ENCODE peak calls at places on chromosomes 13 and 19, in nine cellular contexts. R is thyroid gland, G is breast epithelium, L is heart left ventricle, A is fibroblast of lung, N is kidney, C is gastrocnemius medialis, O is right cardiac atrium, V is ascending aorta. U is an unnamed sample.

GRCh38 chr19:1469936-1470863 is 8.8 kb downstream of the C19orf25 start:
- DNase-seq in R (peak), G (peak), L (no peak), A (no peak), N (peak), C (no peak), O (peak), V (no peak), U (peak)

GRCh38 chr13:98749501-98749900 is 3.0 kb downstream of the SLC15A1 start:
- DNase-seq in R (no peak), G (no peak), L (no peak), A (peak), N (no peak), C (no peak), O (no peak), V (no peak), U (no peak)

GRCh38 chr19:42052241-42052863 is 17.7 kb downstream of the GRIK5 start:
- DNase-seq in R (no peak), G (no peak), L (no peak), A (no peak), N (no peak), C (no peak), O (no peak), V (no peak), U (no peak)

GRCh38 chr13:91133941-91134772 is 213.3 kb upstream of the MIR17HG start:
- DNase-seq in R (peak), G (peak), L (no peak), A (peak), N (no peak), C (no peak), O (no peak), V (no peak), U (no peak)

GRCh38 chr13:19759669-19760068 is 23.1 kb downstream of the PSPC1 start:
- DNase-seq in R (no peak), G (no peak), L (no peak), A (no peak), N (no peak), C (no peak), O (no peak), V (no peak), U (no peak)

GRCh38 chr13:67137044-67137735 is 92.9 kb downstream of the PCDH9 start:
- DNase-seq in R (no peak), G (no peak), L (no peak), A (peak), N (no peak), C (no peak), O (no peak), V (no peak), U (no peak)

GRCh38 chr19:4191044-4191443 is 8.6 kb downstream of the ANKRD24 start:
- DNase-seq in R (no peak), G (no peak), L (no peak), A (no peak), N (no peak), C (no peak), O (peak), V (no peak), U (no peak)

GRCh38 chr13:103157434-103158145 is 91.4 kb upstream of the SLC10A2 start:
- DNase-seq in R (no peak), G (no peak), L (no peak), A (no peak), N (no peak), C (no peak), O (no peak), V (no peak), U (no peak)

GRCh38 chr13:94435604-94436226 is 43.8 kb downstream of the DCT start:
- DNase-seq in R (no peak), G (no peak), L (no peak), A (peak), N (no peak), C (no peak), O (no peak), V (no peak), U (no peak)

GRCh38 chr13:43861863-43862262 is 17.7 kb downstream of the CCDC122 start:
- DNase-seq in R (no peak), G (no peak), L (no peak), A (no peak), N (no peak), C (no peak), O (no peak), V (no peak), U (no peak)

GRCh38 chr13:109000207-109000606 is 370.8 kb downstream of the MYO16 start:
- DNase-seq in R (no peak), G (no peak), L (no peak), A (no peak), N (no peak), C (no peak), O (no peak), V (no peak), U (no peak)

GRCh38 chr13:25733061-25733491 is 318.7 kb downstream of the SHISA2 start:
- DNase-seq in R (no peak), G (no peak), L (no peak), A (peak), N (no peak), C (no peak), O (no peak), V (no peak), U (no peak)

GRCh38 chr19:14718522-14719113 is 28.8 kb downstream of the ZNF333 start:
- DNase-seq in R (no peak), G (no peak), L (no peak), A (peak), N (no peak), C (no peak), O (no peak), V (no peak), U (no peak)

GRCh38 chr13:113110048-113110851 is 4.7 kb downstream of the F7 start:
- DNase-seq in R (no peak), G (no peak), L (peak), A (peak), N (peak), C (no peak), O (peak), V (peak), U (no peak)

GRCh38 chr13:45705936-45706335 is 3.8 kb downstream of the CBY2 start:
- DNase-seq in R (no peak), G (no peak), L (no peak), A (no peak), N (no peak), C (no peak), O (no peak), V (no peak), U (no peak)

GRCh38 chr19:7550987-7551761 is 15.7 kb downstream of the PNPLA6 start:
- DNase-seq in R (peak), G (peak), L (no peak), A (peak), N (peak), C (peak), O (peak), V (peak), U (peak)

GRCh38 chr19:45117167-45117594 is 24.2 kb downstream of the PPP1R37 start:
- DNase-seq in R (no peak), G (no peak), L (no peak), A (peak), N (no peak), C (no peak), O (no peak), V (no peak), U (no peak)

GRCh38 chr19:39843919-39844793 is 2.0 kb downstream of the FBL start:
- DNase-seq in R (no peak), G (no peak), L (no peak), A (peak), N (no peak), C (no peak), O (no peak), V (no peak), U (no peak)

GRCh38 chr13:51797664-51798488 is 6.1 kb downstream of the DHRS12 start:
- DNase-seq in R (peak), G (peak), L (no peak), A (peak), N (no peak), C (no peak), O (no peak), V (no peak), U (no peak)

GRCh38 chr13:35157143-35157755 is 215.2 kb downstream of the NBEA start:
- DNase-seq in R (peak), G (no peak), L (no peak), A (peak), N (no peak), C (no peak), O (no peak), V (no peak), U (peak)

GRCh38 chr13:113407531-113408393 is 43.8 kb upstream of the GRTP1 start:
- DNase-seq in R (no peak), G (no peak), L (peak), A (no peak), N (no peak), C (no peak), O (no peak), V (peak), U (no peak)

GRCh38 chr13:40878321-40878720 is 88.9 kb downstream of the SLC25A15 start:
- DNase-seq in R (peak), G (no peak), L (no peak), A (peak), N (no peak), C (no peak), O (no peak), V (no peak), U (no peak)

GRCh38 chr19:18715416-18715815 is 31.9 kb downstream of the CRTC1 start:
- DNase-seq in R (no peak), G (no peak), L (no peak), A (no peak), N (no peak), C (no peak), O (no peak), V (no peak), U (no peak)

GRCh38 chr19:3175761-3176714 is 2.5 kb upstream of the S1PR4 start:
- DNase-seq in R (peak), G (peak), L (no peak), A (peak), N (peak), C (no peak), O (no peak), V (no peak), U (no peak)

GRCh38 chr19:44401108-44401786 is at the start of gene ZNF285:
- DNase-seq in R (peak), G (peak), L (peak), A (peak), N (peak), C (peak), O (peak), V (peak), U (peak)

GRCh38 chr13:43269037-43269476 is 245.7 kb downstream of the DNAJC15 start:
- DNase-seq in R (no peak), G (no peak), L (no peak), A (peak), N (no peak), C (no peak), O (no peak), V (peak), U (no peak)

GRCh38 chr19:46021531-46022041 is 1.3 kb downstream of the PGLYRP1 start:
- DNase-seq in R (peak), G (peak), L (no peak), A (no peak), N (no peak), C (no peak), O (no peak), V (no peak), U (no peak)

GRCh38 chr19:57748029-57748428 is 1.4 kb downstream of the ZNF776 start:
- DNase-seq in R (no peak), G (no peak), L (no peak), A (no peak), N (no peak), C (no peak), O (no peak), V (no peak), U (no peak)

GRCh38 chr19:11814707-11815050 is 606 bp downstream of the ZNF440 start:
- DNase-seq in R (no peak), G (no peak), L (no peak), A (peak), N (no peak), C (no peak), O (no peak), V (no peak), U (no peak)

GRCh38 chr19:970695-971094 is 13.4 kb upstream of the WDR18 start:
- DNase-seq in R (no peak), G (no peak), L (no peak), A (no peak), N (no peak), C (no peak), O (no peak), V (no peak), U (no peak)

GRCh38 chr13:77860621-77861020 is 58.0 kb downstream of the EDNRB start:
- DNase-seq in R (no peak), G (no peak), L (no peak), A (peak), N (no peak), C (no peak), O (no peak), V (no peak), U (no peak)

GRCh38 chr19:2603320-2603719 is 99.2 kb downstream of the GNG7 start:
- DNase-seq in R (peak), G (no peak), L (peak), A (peak), N (peak), C (no peak), O (peak), V (peak), U (peak)

GRCh38 chr19:3225677-3226093 is 1.2 kb downstream of the CELF5 start:
- DNase-seq in R (no peak), G (no peak), L (no peak), A (no peak), N (no peak), C (no peak), O (no peak), V (no peak), U (no peak)

GRCh38 chr19:38862321-38863059 is 12.7 kb upstream of the HNRNPL start:
- DNase-seq in R (peak), G (peak), L (no peak), A (peak), N (no peak), C (peak), O (no peak), V (no peak), U (no peak)

GRCh38 chr19:10690351-10690781 is 10.9 kb upstream of the QTRT1 start:
- DNase-seq in R (peak), G (no peak), L (no peak), A (no peak), N (peak), C (no peak), O (no peak), V (no peak), U (no peak)

DNA sequence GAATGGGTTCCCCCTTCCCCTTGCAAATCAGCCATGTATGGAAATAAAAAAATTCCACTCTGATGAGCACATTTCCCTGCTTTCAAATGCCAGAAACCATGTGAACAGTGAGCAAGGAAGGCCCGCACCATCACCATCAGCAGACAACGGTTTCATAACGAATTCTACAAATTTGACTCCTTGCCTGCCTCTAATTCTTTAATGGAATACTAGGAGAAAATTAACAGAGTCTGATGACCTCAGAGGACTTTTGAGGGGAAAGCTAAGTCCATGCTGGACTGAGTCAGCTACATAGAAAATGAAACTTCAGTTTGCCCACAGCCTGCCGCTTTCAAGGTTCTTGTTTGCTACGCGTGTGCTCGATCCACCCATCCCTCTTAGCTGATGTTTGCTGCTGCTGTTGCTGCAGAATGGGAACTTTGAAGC is 46.7 kb upstream of the KL start:
- DNase-seq in R (no peak), G (no peak), L (no peak), A (peak), N (no peak), C (no peak), O (no peak), V (no peak), U (no peak)
- H3K27ac ChIP-seq in R (no peak), G (peak), L (peak), A (peak), N (peak), C (peak), O (peak), V (peak), U (peak)

GRCh38 chr19:35288331-35288730 is 3.6 kb upstream of the MAG start:
- DNase-seq in R (no peak), G (no peak), L (no peak), A (no peak), N (no peak), C (no peak), O (no peak), V (no peak), U (no peak)

GRCh38 chr19:35290381-35291135 is 1.4 kb upstream of the MAG start:
- DNase-seq in R (no peak), G (no peak), L (no peak), A (no peak), N (no peak), C (no peak), O (peak), V (no peak), U (no peak)

GRCh38 chr19:35291259-35291658 is 702 bp upstream of the MAG start:
- DNase-seq in R (no peak), G (no peak), L (no peak), A (no peak), N (no peak), C (no peak), O (no peak), V (no peak), U (no peak)

GRCh38 chr19:35287713-35288112 is 4.2 kb upstream of the MAG start:
- DNase-seq in R (no peak), G (no peak), L (no peak), A (no peak), N (no peak), C (no peak), O (no peak), V (no peak), U (no peak)

DNA sequence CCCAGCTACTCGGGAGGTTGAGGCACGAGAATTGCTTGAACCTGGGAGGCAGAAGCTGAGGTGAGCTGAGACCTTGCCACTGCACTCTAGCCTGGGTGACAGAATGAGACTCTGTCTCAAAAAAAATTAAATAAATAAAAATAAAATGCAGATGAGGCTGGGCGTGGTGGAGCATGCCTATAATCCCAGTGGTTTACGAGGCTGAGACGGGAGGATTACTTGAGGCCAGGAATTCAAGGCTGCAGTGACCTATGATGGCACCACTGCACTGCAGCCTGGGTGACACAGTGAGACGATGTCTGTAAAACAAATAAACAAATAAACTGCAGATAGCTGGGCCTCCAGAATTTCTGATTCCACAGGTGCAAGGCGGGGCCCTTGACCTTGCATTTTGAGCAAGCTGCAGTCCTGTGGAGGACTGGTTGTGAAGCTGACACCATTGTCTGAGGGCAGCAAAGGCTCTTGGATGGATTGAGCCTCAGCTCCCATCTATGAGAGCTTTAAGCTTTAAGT is 3.1 kb upstream of the MAG start:
- DNase-seq in R (no peak), G (no peak), L (no peak), A (no peak), N (no peak), C (no peak), O (peak), V (no peak), U (no peak)
- H3K27ac ChIP-seq in R (no peak), G (no peak), L (no peak), A (no peak), N (no peak), C (no peak), O (no peak), V (no peak), U (no peak)

GRCh38 chr19:51701468-51702100 is 8.5 kb downstream of the SPACA6 start:
- DNase-seq in R (no peak), G (no peak), L (no peak), A (no peak), N (no peak), C (no peak), O (no peak), V (peak), U (no peak)

GRCh38 chr19:51704601-51705000 is 11.5 kb downstream of the SPACA6 start:
- DNase-seq in R (no peak), G (no peak), L (no peak), A (no peak), N (no peak), C (no peak), O (peak), V (peak), U (no peak)

GRCh38 chr19:51703655-51704515 is 10.8 kb downstream of the SPACA6 start:
- DNase-seq in R (peak), G (peak), L (peak), A (peak), N (peak), C (peak), O (peak), V (peak), U (peak)

GRCh38 chr19:51702103-51702753 is 9.1 kb downstream of the SPACA6 start:
- DNase-seq in R (peak), G (peak), L (peak), A (peak), N (peak), C (no peak), O (peak), V (peak), U (peak)

DNA sequence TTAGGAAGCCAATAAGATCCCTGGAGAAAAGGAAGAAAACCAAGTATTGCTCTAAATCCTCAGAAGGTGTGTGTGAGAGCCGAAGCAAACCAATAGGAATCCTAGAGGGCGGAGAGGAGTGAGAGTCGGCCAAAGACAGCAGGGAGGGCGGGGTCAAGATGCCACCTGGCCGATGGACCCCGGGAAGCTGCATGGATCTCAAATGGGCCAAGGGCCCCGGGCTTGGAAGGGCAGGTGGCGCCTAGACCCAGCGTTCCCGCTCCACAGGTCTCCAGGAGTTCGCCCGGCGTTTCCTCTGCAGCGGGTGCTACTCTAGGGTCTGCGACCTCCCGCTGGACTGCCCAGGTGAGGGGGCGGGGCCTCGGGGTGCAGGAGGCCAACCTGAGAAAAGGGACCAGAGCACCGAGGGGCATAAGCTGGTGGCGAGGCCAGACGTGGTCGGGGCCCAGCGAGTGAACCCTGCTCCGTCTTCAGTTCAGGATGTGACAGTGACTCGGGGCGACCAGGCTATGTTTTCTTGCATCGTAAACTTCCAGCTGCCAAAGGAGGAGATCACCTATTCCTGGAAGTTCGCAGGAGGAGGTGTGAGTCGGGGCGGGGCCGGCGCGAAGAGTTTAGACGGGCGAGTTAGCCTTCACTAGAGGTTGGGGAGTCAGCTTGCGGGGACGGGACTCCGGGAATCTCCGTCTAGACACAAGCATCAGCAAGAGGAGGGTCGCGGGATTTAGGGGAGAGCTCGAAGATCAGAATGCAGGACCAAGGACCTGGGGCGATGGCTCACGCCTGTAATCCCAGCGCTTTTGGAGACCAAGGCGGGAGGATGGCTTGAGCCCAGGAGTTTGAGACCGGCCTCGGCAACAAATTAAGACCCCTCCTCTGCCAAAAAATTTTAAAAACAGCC is 9.9 kb downstream of the SPACA6 start:
- DNase-seq in R (peak), G (peak), L (no peak), A (no peak), N (peak), C (no peak), O (peak), V (peak), U (peak)
- H3K27ac ChIP-seq in R (peak), G (peak), L (peak), A (no peak), N (peak), C (peak), O (peak), V (peak), U (peak)

DNA sequence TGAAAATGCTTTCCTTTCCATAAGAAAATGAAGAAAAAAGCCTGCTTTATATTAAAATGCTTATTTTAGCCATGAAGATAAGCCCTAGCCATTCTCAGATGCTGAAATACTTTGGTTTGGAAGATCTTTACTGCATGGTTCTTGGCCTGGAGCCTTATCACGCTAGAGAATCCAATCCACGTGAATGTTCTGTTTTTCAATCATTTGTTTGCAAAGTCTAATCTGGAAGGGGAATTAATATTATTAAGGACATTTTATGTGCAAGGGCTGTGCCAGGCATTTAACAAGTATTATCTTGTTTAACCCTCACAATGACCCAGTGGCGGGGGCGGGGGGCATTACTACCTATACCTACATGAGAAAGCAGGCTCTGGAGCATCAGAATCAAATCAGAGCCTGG is 132.0 kb downstream of the DLEU7 start:
- DNase-seq in R (no peak), G (no peak), L (no peak), A (no peak), N (no peak), C (no peak), O (no peak), V (no peak), U (no peak)
- H3K27ac ChIP-seq in R (no peak), G (no peak), L (no peak), A (no peak), N (no peak), C (no peak), O (no peak), V (no peak), U (no peak)